ENCODE peak calls at places on chromosomes 12 and 14, in ten cellular contexts. O is A549, C is ovary, V is K562, K is tibial nerve, A is GM12878, Q is H1, P is stomach, Y is transverse colon, T is esophagus muscularis mucosa. M is an unnamed sample.
A peak's percentile ranks its signal among the peaks of the same experiment; 100 is the strongest.

GRCh38 chr12:63041601-63042000 is 106.7 kb upstream of the PPM1H start:
- DNase-seq in V (no peak), Q (no peak), C (no peak), T (no peak), O (no peak), A (no peak), K (no peak), Y (no peak), P (no peak), M (no peak)

GRCh38 chr12:5017638-5018348 is 25.9 kb upstream of the KCNA5 start:
- DNase-seq in V (peak; percentile 37), O (no peak), K (no peak), P (no peak), Q (no peak), A (no peak), C (no peak), T (no peak), Y (no peak), M (no peak)

GRCh38 chr12:47271800-47272230 is 192.1 kb upstream of the AMIGO2 start:
- DNase-seq in K (no peak), A (no peak), V (no peak), Y (no peak), C (no peak), T (no peak), P (no peak), Q (no peak), O (no peak), M (no peak)

GRCh38 chr12:105508096-105508495 is 177.6 kb downstream of the C12orf75 start:
- DNase-seq in O (no peak), Q (no peak), V (no peak), T (no peak), A (no peak), C (no peak), K (no peak), P (no peak), Y (no peak), M (no peak)

GRCh38 chr12:57844725-57845477 is 1.6 kb downstream of the CTDSP2 start:
- DNase-seq in A (no peak), O (peak; percentile 71), Q (no peak), C (peak; percentile 88), P (peak; percentile 58), T (no peak), K (peak; percentile 84), V (no peak), Y (peak; percentile 65), M (peak; percentile 92)

GRCh38 chr14:94379291-94380224 is 8.8 kb downstream of the SERPINA1 start:
- DNase-seq in Y (no peak), T (no peak), C (no peak), Q (no peak), K (no peak), O (no peak), P (no peak), V (no peak), A (no peak), M (peak; percentile 34)

GRCh38 chr12:115597157-115597712 is 680.3 kb downstream of the MED13L start:
- DNase-seq in A (no peak), T (no peak), P (no peak), Y (no peak), O (no peak), C (no peak), Q (no peak), K (no peak), V (peak; percentile 28), M (no peak)

GRCh38 chr12:2290091-2290490 is 237.3 kb downstream of the CACNA1C start:
- DNase-seq in C (no peak), T (no peak), P (no peak), K (no peak), V (no peak), Y (no peak), Q (no peak), O (no peak), A (no peak), M (peak; percentile 53)

GRCh38 chr14:63717704-63718103 is 10.2 kb downstream of the SGPP1 start:
- DNase-seq in P (no peak), Y (no peak), C (no peak), A (no peak), V (no peak), O (no peak), T (no peak), Q (no peak), K (no peak), M (no peak)

GRCh38 chr14:95407342-95407741 is 87.6 kb upstream of the CLMN start:
- DNase-seq in T (no peak), P (no peak), Q (no peak), V (no peak), K (no peak), Y (no peak), A (no peak), C (no peak), O (no peak), M (no peak)

GRCh38 chr14:40204441-40205175 is 772.4 kb upstream of the FBXO33 start:
- DNase-seq in C (no peak), Y (no peak), T (no peak), K (no peak), V (no peak), A (no peak), Q (no peak), O (no peak), P (no peak), M (no peak)

GRCh38 chr12:57902371-57903042 is 38.9 kb upstream of the ATP23 start:
- DNase-seq in V (no peak), Y (no peak), O (no peak), T (no peak), K (no peak), Q (no peak), A (no peak), C (no peak), P (no peak), M (no peak)

GRCh38 chr14:83300454-83301064 is 1766.9 kb upstream of the SEL1L start:
- DNase-seq in C (no peak), T (no peak), Y (no peak), Q (no peak), A (no peak), K (no peak), V (no peak), P (no peak), O (no peak), M (no peak)

GRCh38 chr12:6262211-6262610 is 48.3 kb upstream of the PLEKHG6 start:
- DNase-seq in O (no peak), K (no peak), Q (no peak), P (no peak), V (peak; percentile 24), Y (no peak), C (no peak), A (no peak), T (no peak), M (no peak)

DNA sequence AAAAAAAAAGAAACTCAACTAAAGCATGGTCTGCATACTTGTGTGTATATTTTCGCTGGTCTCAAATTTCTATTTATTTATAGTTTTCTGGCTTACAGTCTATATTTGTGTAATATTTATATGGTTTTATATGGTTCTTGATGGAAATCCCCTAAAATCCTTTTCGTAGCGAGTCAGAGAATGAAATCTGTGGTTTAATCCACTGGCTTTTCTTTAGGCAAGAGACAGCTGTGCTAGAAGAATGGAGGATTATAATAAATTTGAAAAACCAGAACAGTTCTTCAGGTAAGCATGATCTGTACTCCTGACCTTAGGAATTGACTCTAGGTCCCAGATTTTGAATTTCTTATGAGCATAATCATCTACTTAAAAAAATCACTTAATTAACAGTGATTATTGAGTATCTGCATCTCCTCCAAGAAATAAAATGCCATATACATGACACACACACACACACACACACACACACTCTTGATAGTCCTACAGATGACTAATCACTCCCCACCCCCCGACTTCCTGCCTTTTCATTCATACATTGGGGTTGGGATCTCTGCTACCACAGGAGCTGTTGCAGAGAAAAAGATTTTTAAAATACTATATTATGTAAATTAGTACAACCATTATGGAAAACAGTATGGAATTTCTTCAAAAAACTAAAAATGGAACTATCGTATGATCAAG is 113.4 kb downstream of the CRADD start:
- DNase-seq in Y (no peak), Q (no peak), T (no peak), O (peak; percentile 6), V (peak; percentile 40), A (no peak), K (no peak), P (no peak), C (no peak), M (no peak)
- TF ChIP-seq EP300 in Y (no peak), Q (no peak), T (no peak), O (no peak), V (peak; percentile 26), A (no peak), K (no peak), P (no peak), C (no peak), M (no peak)

DNA sequence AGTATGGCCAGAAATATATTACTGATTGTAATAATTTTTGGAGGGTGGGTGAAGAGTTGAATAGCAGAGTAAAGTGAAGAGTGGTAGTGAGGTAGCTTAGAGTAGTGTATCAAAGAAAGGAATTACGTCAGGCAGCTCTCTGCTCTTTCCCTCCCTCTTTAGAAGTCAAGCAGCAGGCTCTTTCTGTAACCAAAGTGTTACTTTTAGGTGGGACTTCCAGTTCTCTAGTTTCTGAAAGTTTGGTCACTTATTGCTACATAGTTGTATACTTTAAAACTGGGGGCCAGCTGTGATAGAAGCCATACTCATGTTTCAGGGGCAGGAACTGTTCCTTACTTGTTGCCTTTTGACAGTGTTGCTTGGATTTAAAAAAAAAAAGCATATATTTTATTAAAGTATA is 30.6 kb downstream of the ATF7IP start:
- DNase-seq in T (no peak), Y (no peak), O (no peak), Q (no peak), C (no peak), A (peak; percentile 45), P (no peak), K (no peak), V (no peak), M (no peak)
- TF ChIP-seq POLR2A in T (no peak), Y (no peak), O (no peak), Q (no peak), C (no peak), A (no peak), P (no peak), K (no peak), V (no peak), M (no peak)

DNA sequence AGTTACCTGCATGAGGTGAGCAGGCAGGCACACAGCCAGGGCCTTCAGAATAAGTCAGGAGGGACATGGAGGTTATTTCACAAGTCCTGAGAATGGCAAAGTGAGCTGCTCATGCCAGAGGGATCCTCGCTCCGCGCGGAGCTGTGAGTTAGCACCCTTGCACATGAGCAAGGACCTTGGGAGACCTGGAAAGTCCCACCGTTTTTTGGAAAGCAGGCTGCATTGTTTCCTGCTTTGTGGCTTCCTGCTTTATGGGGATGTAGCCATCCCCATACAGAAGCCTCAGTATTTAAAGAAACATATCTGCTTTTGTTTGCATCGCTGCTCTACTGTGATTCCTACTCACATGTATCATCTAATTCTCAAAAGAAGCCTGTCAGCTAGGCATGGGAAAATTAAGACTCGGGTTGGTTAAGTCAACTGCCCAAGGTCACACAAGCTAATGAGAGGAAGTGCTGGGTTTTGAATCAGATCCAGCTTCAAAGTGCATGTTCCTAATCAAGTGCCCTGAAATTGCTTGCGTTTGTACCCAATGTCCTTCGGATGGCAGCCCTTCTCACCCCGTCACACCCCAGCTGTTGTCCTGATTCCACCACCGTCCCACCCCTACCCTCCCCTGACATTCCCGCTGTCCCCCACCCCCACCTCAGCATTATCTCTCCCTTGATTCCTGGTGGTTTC is 106.2 kb downstream of the CRACR2A start:
- DNase-seq in V (no peak), A (no peak), Y (no peak), K (no peak), C (no peak), Q (no peak), O (no peak), P (no peak), T (no peak), M (no peak)
- H3K27ac ChIP-seq in V (no peak overlapping the region), A (no peak overlapping the region), Y (no peak overlapping the region), K (no peak overlapping the region), C (no peak overlapping the region), Q (no peak overlapping the region), O (no peak overlapping the region), P (no peak overlapping the region), T (no peak overlapping the region), M (no peak overlapping the region)

GRCh38 chr12:53591301-53592206 is 34.6 kb downstream of the ATF7 start:
- DNase-seq in T (no peak), Y (no peak), K (no peak), O (no peak), A (no peak), C (no peak), V (no peak), Q (no peak), P (no peak), M (no peak)
- TF ChIP-seq EP300 in T (no peak), Y (no peak), K (no peak), O (no peak), A (no peak), C (no peak), V (no peak), Q (no peak), P (no peak), M (no peak)